ENCODE peak calls at places on chromosomes 6 and 20, in five cellular contexts. N, Z, Y, K and P are unnamed samples.

GRCh38 chr20:17824676-17825224 is 125.0 kb downstream of the BANF2 start:
- DNase-seq in Y (no peak), Z (no peak), N (no peak), K (no peak), P (no peak)

GRCh38 chr6:119620846-119621570 is 271.4 kb upstream of the MAN1A1 start:
- DNase-seq in N (no peak), Y (peak; percentile 74), Z (no peak), K (no peak), P (peak; percentile 76)

GRCh38 chr20:5215592-5216304 is 88.9 kb downstream of the CDS2 start:
- DNase-seq in Z (no peak), K (no peak), Y (peak; percentile 6), N (no peak), P (no peak)

GRCh38 chr6:158072083-158072721 is 90.5 kb downstream of the SYNJ2 start:
- DNase-seq in Z (peak; percentile 57), N (peak; percentile 68), Y (peak; percentile 72), K (peak; percentile 75), P (no peak)

GRCh38 chr6:122640377-122640776 is 30.2 kb downstream of the PKIB start:
- DNase-seq in K (no peak), Y (no peak), N (no peak), Z (no peak), P (no peak)

GRCh38 chr6:10196090-10196489 is 218.8 kb downstream of the TFAP2A start:
- DNase-seq in K (no peak), N (no peak), Y (no peak), Z (no peak), P (no peak)

GRCh38 chr6:145036848-145037567 is 698.3 kb downstream of the EPM2A start:
- DNase-seq in N (no peak), Z (no peak), K (no peak), Y (no peak), P (no peak)

GRCh38 chr6:163937071-163937470 is 522.6 kb downstream of the QKI start:
- DNase-seq in N (no peak), K (no peak), Y (no peak), Z (no peak), P (no peak)

GRCh38 chr6:106452628-106453027 is 92.1 kb downstream of the CRYBG1 start:
- DNase-seq in Z (no peak), N (no peak), K (no peak), Y (no peak), P (no peak)

GRCh38 chr6:112010328-112010727 is 43.6 kb upstream of the CCN6 start:
- DNase-seq in K (no peak), Z (no peak), N (no peak), Y (peak; percentile 9), P (no peak)

GRCh38 chr6:39100358-39100757 is 14.6 kb downstream of the SAYSD1 start:
- DNase-seq in K (no peak), Y (no peak), Z (no peak), N (no peak), P (no peak)

GRCh38 chr6:20202070-20202658 is 10.1 kb downstream of the MBOAT1 start:
- DNase-seq in Z (no peak), K (no peak), N (no peak), Y (peak; percentile 49), P (no peak)

GRCh38 chr6:111121789-111122350 is 34.6 kb downstream of the SLC16A10 start:
- DNase-seq in Y (no peak), Z (no peak), K (no peak), N (no peak), P (no peak)

GRCh38 chr20:49641683-49642649 is 71.7 kb downstream of the B4GALT5 start:
- DNase-seq in N (no peak), K (peak; percentile 36), Z (no peak), Y (no peak), P (no peak)

GRCh38 chr6:36217188-36217587 is 20.6 kb downstream of the BRPF3 start:
- DNase-seq in Z (no peak), N (no peak), K (no peak), Y (no peak), P (no peak)

GRCh38 chr6:6688283-6688682 is 99.8 kb downstream of the LY86 start:
- DNase-seq in Z (no peak), N (no peak), K (no peak), Y (no peak), P (no peak)

GRCh38 chr6:64439274-64439673 is 803.7 kb downstream of the PHF3 start:
- DNase-seq in K (no peak), Z (no peak), Y (no peak), N (no peak), P (no peak)

GRCh38 chr6:18264338-18265098 is at the start of gene DEK:
- DNase-seq in N (peak; percentile 90), K (peak; percentile 93), Y (peak; percentile 78), Z (peak; percentile 73), P (no peak)

GRCh38 chr20:7703436-7703835 is 236.8 kb downstream of the HAO1 start:
- DNase-seq in K (no peak), Y (no peak), Z (no peak), N (no peak), P (no peak)

GRCh38 chr6:95547043-95547442 is 30.3 kb upstream of the MANEA start:
- DNase-seq in Y (no peak), Z (no peak), K (no peak), N (no peak), P (no peak)

GRCh38 chr6:6823568-6824224 is 235.2 kb downstream of the LY86 start:
- DNase-seq in Y (no peak), Z (no peak), N (no peak), K (no peak), P (no peak)

GRCh38 chr20:38186788-38187221 is 21.7 kb upstream of the TGM2 start:
- DNase-seq in Z (no peak), K (no peak), N (no peak), Y (peak; percentile 41), P (no peak)

GRCh38 chr6:157283900-157284737 is 39.2 kb downstream of the TMEM242 start:
- DNase-seq in K (no peak), Y (no peak), N (no peak), Z (no peak), P (no peak)

GRCh38 chr6:167669870-167670802 is 156.6 kb upstream of the AFDN start:
- DNase-seq in Z (no peak), N (no peak), Y (no peak), K (peak; percentile 90), P (no peak)

GRCh38 chr20:35663516-35663812 is 1.2 kb downstream of the CPNE1 start:
- DNase-seq in N (no peak), Y (peak; percentile 3), Z (no peak), K (no peak), P (no peak)

GRCh38 chr20:42549496-42549895 is 640.2 kb downstream of the PTPRT start:
- DNase-seq in K (no peak), N (no peak), Z (no peak), Y (no peak), P (no peak)

GRCh38 chr20:37111926-37112455 is 16.2 kb upstream of the RBL1 start:
- DNase-seq in Z (no peak), Y (no peak), N (no peak), K (no peak), P (no peak)

GRCh38 chr6:129725341-129725740 is 15.4 kb upstream of the ARHGAP18 start:
- DNase-seq in Z (no peak), N (no peak), Y (no peak), K (no peak), P (no peak)

GRCh38 chr6:104859225-104860146 is at the start of gene HACE1:
- DNase-seq in Z (peak; percentile 78), N (peak; percentile 90), Y (peak; percentile 78), K (peak; percentile 94), P (peak; percentile 24)
- TF ChIP-seq CTCF in Z (no peak), N (peak; percentile 56), Y (peak; percentile 49), K (peak; percentile 29), P (peak; percentile 33)

GRCh38 chr6:148971027-148971927 is 224.4 kb downstream of the UST start:
- DNase-seq in N (no peak), Y (peak; percentile 34), Z (no peak), K (no peak), P (no peak)

GRCh38 chr6:148974351-148974750 is 227.5 kb downstream of the UST start:
- DNase-seq in K (no peak), Z (no peak), Y (no peak), N (no peak), P (no peak)

GRCh38 chr6:148972481-148972880 is 225.7 kb downstream of the UST start:
- DNase-seq in K (peak; percentile 59), N (no peak), Z (no peak), Y (no peak), P (no peak)

GRCh38 chr6:148969679-148970078 is 222.8 kb downstream of the UST start:
- DNase-seq in K (no peak), Z (no peak), N (peak; percentile 29), Y (no peak), P (no peak)

GRCh38 chr6:148973809-148974208 is 227.0 kb downstream of the UST start:
- DNase-seq in Z (no peak), Y (peak; percentile 48), K (peak; percentile 54), N (no peak), P (no peak)
- TF ChIP-seq CTCF in Z (no peak), Y (peak; percentile 77), K (peak; percentile 63), N (peak; percentile 56), P (peak; percentile 65)

DNA sequence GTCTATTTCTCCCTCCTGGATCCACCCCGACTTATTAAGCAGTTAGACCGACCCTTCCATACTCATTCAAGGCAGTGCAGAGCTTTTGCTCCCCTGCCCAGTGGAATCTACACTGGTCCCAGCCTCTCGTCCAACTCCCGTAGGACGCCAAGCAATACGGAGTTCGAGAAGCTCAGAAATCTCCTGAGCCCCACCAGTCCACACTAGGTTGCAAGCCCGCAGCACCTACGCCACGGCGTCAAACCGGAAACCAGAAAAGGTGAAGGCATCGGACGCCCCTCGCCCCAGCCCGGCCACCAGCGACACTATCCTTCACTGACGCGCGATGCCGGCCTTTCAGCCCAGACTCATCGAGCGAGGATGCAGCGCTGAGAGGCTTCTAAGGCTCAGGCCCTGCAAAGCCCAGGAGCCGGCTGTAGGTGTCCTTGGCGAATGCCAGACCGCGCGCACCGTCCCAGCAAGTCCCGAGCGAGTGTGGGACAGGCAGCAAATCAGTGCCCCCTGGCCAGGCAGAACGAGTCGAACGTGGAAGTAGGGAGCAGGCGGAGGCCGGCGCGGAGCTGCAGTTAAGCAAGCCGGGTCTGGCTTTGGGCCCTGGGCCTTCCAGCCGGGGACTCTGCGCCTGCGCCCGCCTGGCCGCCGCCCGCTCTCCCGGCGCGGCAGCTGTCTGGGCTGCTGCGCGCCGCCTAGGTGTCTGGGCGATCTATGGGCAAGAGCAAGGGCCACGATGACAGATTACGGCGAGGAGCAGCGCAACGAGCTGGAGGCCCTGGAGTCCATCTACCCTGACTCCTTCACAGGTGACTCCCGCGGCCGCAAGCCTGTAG is at the start of gene RWDD1:
- DNase-seq in N (peak; percentile 99), Z (peak; percentile 96), K (peak; percentile 99), Y (peak; percentile 100), P (peak; percentile 98)
- TF ChIP-seq CTCF in N (peak; percentile 20), Z (no peak), K (no peak), Y (peak; percentile 26), P (peak; percentile 2)

DNA sequence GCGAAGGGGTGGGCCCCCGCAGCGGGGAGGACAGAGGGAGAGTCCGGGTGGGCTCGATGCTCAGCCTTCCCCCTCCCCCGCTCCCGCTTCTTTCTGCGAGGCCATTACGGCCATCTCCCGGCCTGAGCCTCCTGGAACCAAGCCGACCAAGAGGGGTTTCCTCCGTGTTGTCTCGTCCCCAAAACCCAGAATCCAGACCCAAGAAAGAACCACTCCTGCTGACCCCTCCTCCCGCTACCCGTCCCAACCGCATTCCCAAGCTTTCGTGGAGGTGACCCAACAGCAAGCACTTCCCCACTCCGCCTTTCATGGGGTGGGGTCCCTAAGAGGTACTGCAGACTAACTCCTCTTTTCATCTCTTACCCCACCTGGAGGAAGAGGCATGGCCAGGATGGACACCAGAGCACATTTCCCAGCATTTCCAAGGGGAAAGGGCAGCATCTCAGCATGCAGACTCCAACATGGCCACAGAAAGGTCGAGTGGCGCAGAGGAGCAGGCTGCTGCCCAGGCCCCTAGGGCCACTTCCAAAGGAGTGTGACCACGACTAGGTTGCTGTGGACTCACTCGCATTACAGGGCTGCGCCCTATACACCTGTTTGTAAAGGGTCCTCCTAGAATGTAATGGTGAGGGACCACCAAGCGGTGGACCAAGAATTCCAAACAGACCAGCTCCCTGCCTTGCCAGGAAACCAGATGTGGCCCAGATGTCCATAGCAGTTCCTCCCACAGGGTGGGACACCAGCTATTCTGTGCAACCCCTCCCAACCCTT is 53.5 kb downstream of the MRPL14 start:
- DNase-seq in Z (no peak), K (no peak), N (peak; percentile 42), Y (no peak), P (no peak)
- TF ChIP-seq CTCF in Z (no peak), K (peak; percentile 5), N (no peak), Y (no peak), P (no peak)